ENCODE peak calls at places on chromosome 3, in four cellular contexts. C, X, Q and D are unnamed samples.

GRCh38 chr3:46669191-46669999 is 24.1 kb downstream of the ALS2CL start:
- DNase-seq in X (no peak), C (no peak), Q (no peak), D (peak; percentile 38)

GRCh38 chr3:172390792-172391191 is 57.5 kb downstream of the GHSR start:
- DNase-seq in C (no peak), Q (no peak), X (no peak), D (no peak)

GRCh38 chr3:100957407-100958100 is 35.7 kb downstream of the ABI3BP start:
- DNase-seq in C (no peak), X (no peak), Q (no peak), D (no peak)

GRCh38 chr3:195214381-195214780 is 56.6 kb downstream of the XXYLT1 start:
- DNase-seq in Q (no peak), X (no peak), C (no peak), D (no peak)

GRCh38 chr3:53482227-53482626 is 12.2 kb upstream of the CACNA1D start:
- DNase-seq in Q (no peak), X (no peak), C (no peak), D (no peak)

GRCh38 chr3:39101022-39101689 is 6.3 kb downstream of the GORASP1 start:
- DNase-seq in Q (peak; percentile 62), X (peak; percentile 68), C (no peak), D (no peak)

GRCh38 chr3:4866841-4867240 is 112.4 kb upstream of the BHLHE40 start:
- DNase-seq in Q (no peak), C (no peak), X (no peak), D (no peak)

GRCh38 chr3:116000315-116000714 is 377.0 kb downstream of the GAP43 start:
- DNase-seq in C (no peak), Q (no peak), X (no peak), D (no peak)

GRCh38 chr3:30073622-30074021 is 532.8 kb upstream of the TGFBR2 start:
- DNase-seq in X (no peak), Q (no peak), C (no peak), D (no peak)

GRCh38 chr3:127547761-127548605 is 42.5 kb downstream of the TPRA1 start:
- DNase-seq in Q (peak; percentile 78), C (peak; percentile 69), X (peak; percentile 87), D (peak; percentile 69)

GRCh38 chr3:5078151-5078550 is 43.9 kb upstream of the ARL8B start:
- DNase-seq in X (no peak), C (no peak), Q (no peak), D (no peak)

GRCh38 chr3:97793415-97794019 is 28.3 kb upstream of the CRYBG3 start:
- DNase-seq in C (peak; percentile 23), X (no peak), Q (peak; percentile 9), D (no peak)

GRCh38 chr3:175475765-175476164 is 616.6 kb downstream of the NAALADL2 start:
- DNase-seq in C (no peak), Q (no peak), X (no peak), D (no peak)

GRCh38 chr3:44721231-44722102 is 8.0 kb upstream of the ZNF501 start:
- DNase-seq in Q (no peak), C (no peak), X (no peak), D (no peak)

GRCh38 chr3:124351430-124352142 is 359.7 kb upstream of the ROPN1 start:
- DNase-seq in Q (peak; percentile 16), X (no peak), C (peak; percentile 55), D (no peak)

GRCh38 chr3:131361464-131362421 is 19.8 kb upstream of the NUDT16 start:
- DNase-seq in X (no peak), Q (peak; percentile 70), C (peak; percentile 57), D (peak; percentile 98)

GRCh38 chr3:63992461-63993209 is 30.7 kb downstream of the PSMD6 start:
- DNase-seq in Q (no peak), X (no peak), C (no peak), D (no peak)

GRCh38 chr3:46089237-46090011 is 62.1 kb upstream of the XCR1 start:
- DNase-seq in X (peak; percentile 83), C (no peak), Q (no peak), D (no peak)

GRCh38 chr3:64074091-64074490 is 50.8 kb upstream of the PSMD6 start:
- DNase-seq in X (no peak), C (no peak), Q (no peak), D (no peak)

GRCh38 chr3:28348286-28348636 is 260 bp upstream of the ZCWPW2 start:
- DNase-seq in Q (no peak), X (no peak), C (no peak), D (no peak)

GRCh38 chr3:130835483-130835882 is 58.4 kb upstream of the ATP2C1 start:
- DNase-seq in Q (no peak), C (no peak), X (no peak), D (no peak)